ENCODE peak calls at places on chromosomes 4 and X, in ten cellular contexts. U is NB4, C is lower leg skin, G is stomach, Q is A549, S is right lobe of liver, R is adrenal gland, T is GM12892, F is esophagus squamous epithelium, N is body of pancreas. J is an unnamed sample.

GRCh38 chr4:105934381-105934780 is 39.1 kb downstream of the NPNT start:
- DNase-seq in F (no peak), S (no peak), Q (no peak), U (no peak), R (no peak), N (no peak), T (no peak), C (no peak), G (no peak), J (no peak)

GRCh38 chr4:165709973-165710526 is 163.0 kb upstream of the TLL1 start:
- DNase-seq in S (no peak), U (no peak), C (no peak), T (no peak), G (no peak), R (no peak), N (no peak), F (no peak), Q (no peak), J (no peak)

GRCh38 chr4:1872918-1873269 is 1.7 kb downstream of the NSD2 start:
- DNase-seq in U (peak; percentile 65), R (no peak), T (no peak), S (no peak), Q (no peak), N (no peak), G (no peak), F (no peak), C (no peak), J (no peak)

GRCh38 chrX:16436348-16437188 is 213.4 kb upstream of the S100G start:
- DNase-seq in N (peak; percentile 75), G (peak; percentile 84), F (no peak), U (peak; percentile 56), C (peak; percentile 91), T (no peak), S (peak; percentile 60), R (peak; percentile 81), Q (peak; percentile 35), J (peak; percentile 40)

GRCh38 chrX:56793533-56794320 is 64.7 kb downstream of the NBDY start:
- DNase-seq in S (peak; percentile 14), Q (no peak), R (no peak), C (no peak), N (no peak), T (no peak), G (peak; percentile 22), F (no peak), U (no peak), J (no peak)

GRCh38 chr4:25756503-25756902 is 100.9 kb downstream of the SLC34A2 start:
- DNase-seq in G (no peak), S (no peak), F (no peak), N (no peak), U (no peak), C (no peak), T (no peak), Q (no peak), R (no peak), J (no peak)

GRCh38 chrX:9728271-9728670 is 37.4 kb downstream of the GPR143 start:
- DNase-seq in N (no peak), T (no peak), C (no peak), Q (no peak), S (no peak), F (no peak), G (no peak), U (peak; percentile 18), R (no peak), J (no peak)

GRCh38 chr4:499563-499962 is 553 bp downstream of the PIGG start:
- DNase-seq in T (no peak), F (no peak), S (no peak), Q (no peak), C (no peak), N (no peak), G (no peak), R (peak; percentile 14), U (peak; percentile 18), J (no peak)

GRCh38 chrX:121307441-121307840 is 260.0 kb downstream of the GLUD2 start:
- DNase-seq in F (no peak), U (no peak), N (no peak), G (no peak), Q (no peak), R (no peak), T (no peak), C (no peak), S (no peak), J (no peak)

GRCh38 chr4:72076562-72076961 is 44.8 kb downstream of the NPFFR2 start:
- DNase-seq in F (no peak), R (no peak), C (no peak), Q (no peak), S (no peak), T (no peak), G (no peak), U (no peak), N (no peak), J (no peak)

GRCh38 chrX:19097553-19097952 is 24.7 kb downstream of the ADGRG2 start:
- DNase-seq in G (peak; percentile 43), C (no peak), N (no peak), R (no peak), U (no peak), S (peak; percentile 34), F (no peak), Q (no peak), T (no peak), J (no peak)

GRCh38 chr4:57405359-57405758 is 295.2 kb upstream of the IGFBP7 start:
- DNase-seq in N (no peak), G (no peak), Q (no peak), R (no peak), C (no peak), U (no peak), T (no peak), F (no peak), S (no peak), J (no peak)

GRCh38 chrX:54470054-54470760 is 25.8 kb downstream of the FGD1 start:
- DNase-seq in F (no peak), N (no peak), Q (no peak), C (no peak), S (no peak), T (no peak), R (no peak), U (no peak), G (no peak), J (no peak)

GRCh38 chr4:77465271-77465670 is 140.3 kb upstream of the CXCL13 start:
- DNase-seq in G (peak; percentile 62), Q (no peak), R (peak; percentile 23), F (no peak), C (no peak), U (peak; percentile 8), S (peak; percentile 48), N (peak; percentile 48), T (no peak), J (peak; percentile 29)

GRCh38 chr4:87017580-87018061 is 82.8 kb downstream of the AFF1 start:
- DNase-seq in T (no peak), Q (no peak), G (no peak), S (no peak), R (no peak), C (no peak), U (no peak), N (no peak), F (no peak), J (no peak)
- TF ChIP-seq POLR2A in T (no peak), Q (no peak), G (no peak), S (no peak), R (no peak), C (no peak), U (no peak), N (no peak), F (no peak), J (no peak)

GRCh38 chr4:109815151-109816081 is at the start of gene GAR1:
- DNase-seq in U (peak; percentile 96), S (peak; percentile 90), Q (peak; percentile 85), C (peak; percentile 97), R (peak; percentile 95), G (peak; percentile 92), T (peak; percentile 76), F (peak; percentile 62), N (peak; percentile 96), J (peak; percentile 92)
- TF ChIP-seq POLR2A in U (peak; percentile 69), S (no peak), Q (peak; percentile 18), C (no peak), R (peak; percentile 81), G (no peak), T (peak; percentile 60), F (peak; percentile 40), N (peak; percentile 61), J (peak; percentile 71)

DNA sequence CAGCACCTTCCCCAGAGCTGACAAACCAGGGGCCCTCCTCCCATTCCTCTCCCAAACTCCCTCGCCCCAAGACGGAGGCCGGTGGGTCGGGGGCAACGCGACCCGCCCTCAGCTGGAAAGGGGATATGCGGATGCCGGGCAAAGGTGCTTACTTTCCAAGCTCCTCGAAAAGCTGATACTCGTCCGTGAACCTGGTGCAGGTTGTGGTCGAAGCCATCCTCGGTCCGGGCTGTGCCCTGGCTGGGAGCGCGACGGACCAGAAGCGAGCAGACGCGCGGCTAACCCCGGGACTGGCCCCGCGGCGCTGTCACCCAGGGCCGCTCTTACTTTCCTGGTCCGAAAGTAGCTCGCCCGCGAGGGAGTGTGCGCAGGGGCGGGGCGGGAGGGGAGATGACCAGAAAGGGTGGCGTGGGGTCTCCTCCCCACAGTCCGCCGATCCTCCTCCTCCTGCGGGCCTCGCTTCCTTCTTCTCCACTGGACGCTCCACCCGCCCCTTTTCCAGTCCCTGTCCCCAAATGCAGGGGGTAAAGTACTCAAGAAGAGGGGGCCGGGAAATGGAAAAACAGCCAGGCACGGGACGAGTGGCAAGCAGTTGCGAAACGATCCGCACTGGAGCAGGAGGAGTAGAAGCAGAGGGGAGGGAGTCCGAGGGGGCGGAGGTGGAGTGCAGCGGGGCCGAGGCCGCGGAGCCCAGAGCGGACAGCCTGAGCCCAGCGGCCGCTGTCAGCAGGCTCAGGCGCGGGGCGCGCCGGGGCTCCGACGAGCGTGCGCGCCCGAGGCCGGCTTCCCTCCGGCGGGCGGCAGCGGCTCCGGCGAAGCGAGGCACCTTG is 471 bp downstream of the CAMK2D start:
- DNase-seq in S (peak; percentile 87), R (peak; percentile 86), N (peak; percentile 85), T (peak; percentile 27), Q (peak; percentile 26), U (peak; percentile 81), G (peak; percentile 76), F (peak; percentile 44), C (peak; percentile 97), J (peak; percentile 67)
- TF ChIP-seq POLR2A in S (peak; percentile 74), R (peak; percentile 73), N (peak; percentile 55), T (peak; percentile 6), Q (no peak), U (no peak), G (no peak), F (peak; percentile 63), C (no peak), J (peak; percentile 17)

DNA sequence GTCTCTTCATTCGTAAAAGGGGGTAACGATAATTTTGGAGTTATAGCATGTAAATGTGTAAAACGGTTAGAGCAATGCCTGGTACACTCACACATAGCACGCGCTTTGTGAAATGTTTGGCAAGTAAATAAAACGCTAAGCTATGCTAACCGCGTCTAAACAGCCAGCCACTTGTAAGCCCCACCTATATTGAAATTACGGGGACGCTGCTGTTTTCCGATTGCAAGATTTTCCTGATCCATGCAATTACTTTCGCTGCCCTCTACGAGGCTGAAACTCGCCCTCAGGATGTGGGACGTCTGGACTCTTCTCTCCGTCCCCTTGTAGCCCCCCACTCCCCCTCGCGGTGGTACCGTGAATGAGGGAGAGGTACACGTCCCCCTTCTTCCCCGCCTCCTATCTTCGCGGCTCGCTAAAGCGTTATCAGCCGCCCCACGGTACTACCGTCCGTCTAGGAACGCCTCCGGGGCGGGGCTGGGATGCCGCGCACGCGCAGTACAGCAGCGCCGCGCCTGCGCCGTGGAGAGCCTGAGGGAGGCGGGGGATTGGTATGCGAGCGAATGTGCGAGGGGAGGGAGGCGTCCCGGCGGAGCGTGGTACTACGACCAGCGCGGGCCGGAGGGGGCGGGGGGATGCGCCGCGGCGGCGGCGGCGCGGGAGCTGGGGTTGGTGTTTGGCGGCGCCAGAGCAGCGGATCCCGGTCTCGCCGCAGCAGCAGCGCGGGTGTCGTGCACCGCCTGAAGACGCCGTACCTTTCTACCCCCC is at the start of gene STIM2:
- DNase-seq in S (peak; percentile 98), F (peak; percentile 71), G (peak; percentile 97), C (peak; percentile 99), U (peak; percentile 100), N (peak; percentile 96), T (peak; percentile 60), R (peak; percentile 96), Q (peak; percentile 38), J (peak; percentile 96)
- TF ChIP-seq POLR2A in S (peak; percentile 87), F (peak; percentile 78), G (peak; percentile 78), C (peak; percentile 6), U (peak; percentile 87), N (peak; percentile 75), T (peak; percentile 75), R (peak; percentile 92), Q (peak; percentile 73), J (peak; percentile 94)